ENCODE peak calls at places on chromosomes 16 and 17, in nine cellular contexts. B, V, S, P, Q, R, E, O and K are unnamed samples.

GRCh38 chr17:10805911-10806310 is 2.0 kb upstream of the TMEM238L start:
- DNase-seq in S (no peak), O (no peak), V (no peak), E (no peak), P (no peak), Q (no peak), B (no peak), R (no peak), K (no peak)

GRCh38 chr17:19343671-19344151 is 18.8 kb downstream of the B9D1 start:
- DNase-seq in B (no peak), O (no peak), S (no peak), P (no peak), V (no peak), Q (no peak), E (no peak), R (peak), K (no peak)

GRCh38 chr16:3822366-3823045 is 58.0 kb downstream of the CREBBP start:
- DNase-seq in O (no peak), S (no peak), R (no peak), E (no peak), V (no peak), Q (no peak), P (no peak), B (no peak), K (no peak)

GRCh38 chr16:89360760-89361435 is 129.5 kb downstream of the ANKRD11 start:
- DNase-seq in S (no peak), V (peak), B (no peak), E (no peak), O (peak), Q (no peak), R (peak), P (no peak), K (no peak)

GRCh38 chr17:43855061-43855460 is 8.1 kb downstream of the CD300LG start:
- DNase-seq in E (no peak), B (no peak), Q (no peak), S (no peak), V (no peak), O (no peak), P (no peak), R (no peak), K (no peak)

GRCh38 chr17:74945543-74945942 is 9.8 kb downstream of the OTOP3 start:
- DNase-seq in B (no peak), O (no peak), V (no peak), Q (no peak), R (no peak), S (no peak), P (no peak), E (no peak), K (no peak)

GRCh38 chr17:7932483-7932891 is 481 bp downstream of the CNTROB start:
- DNase-seq in E (no peak), O (no peak), Q (no peak), B (peak), P (no peak), R (no peak), V (no peak), S (no peak), K (peak)

GRCh38 chr16:84115919-84116719 is 623 bp downstream of the MBTPS1 start:
- DNase-seq in R (peak), V (no peak), E (no peak), Q (no peak), P (no peak), B (no peak), O (no peak), S (no peak), K (peak)

GRCh38 chr16:23729503-23730424 is 16.7 kb upstream of the ERN2 start:
- DNase-seq in V (no peak), S (peak), R (no peak), E (peak), B (no peak), O (no peak), Q (peak), P (no peak), K (peak)

GRCh38 chr16:59729613-59730012 is 995.5 kb upstream of the GOT2 start:
- DNase-seq in R (no peak), V (no peak), B (no peak), S (no peak), Q (no peak), P (no peak), O (no peak), E (no peak), K (no peak)

GRCh38 chr16:82011199-82011641 is at the start of gene SDR42E1:
- DNase-seq in P (no peak), R (peak), O (peak), V (peak), B (peak), E (peak), S (no peak), Q (peak), K (peak)

GRCh38 chr17:41446806-41447205 is 6.0 kb upstream of the KRT38 start:
- DNase-seq in P (no peak), R (no peak), Q (no peak), S (no peak), V (no peak), O (no peak), E (no peak), B (no peak), K (no peak)

GRCh38 chr16:47734987-47735594 is 274.0 kb downstream of the PHKB start:
- DNase-seq in E (no peak), S (no peak), V (no peak), P (no peak), Q (no peak), O (no peak), R (no peak), B (peak), K (peak)

GRCh38 chr16:22302776-22303363 is 5.7 kb downstream of the POLR3E start:
- DNase-seq in Q (no peak), R (no peak), E (no peak), B (no peak), S (no peak), V (no peak), O (no peak), P (no peak), K (no peak)

GRCh38 chr17:57213180-57213825 is 43.0 kb upstream of the MSI2 start:
- DNase-seq in O (no peak), Q (no peak), R (no peak), E (no peak), S (no peak), P (no peak), B (no peak), V (no peak), K (no peak)

GRCh38 chr17:56850591-56850990 is 16.6 kb downstream of the DGKE start:
- DNase-seq in E (no peak), P (no peak), V (no peak), S (no peak), B (no peak), Q (no peak), R (no peak), O (no peak), K (no peak)

GRCh38 chr17:73564856-73565255 is 79.4 kb downstream of the SDK2 start:
- DNase-seq in R (no peak), E (no peak), V (no peak), S (no peak), O (no peak), P (no peak), Q (no peak), B (no peak), K (no peak)

GRCh38 chr16:22386976-22387375 is 12.6 kb upstream of the CDR2 start:
- DNase-seq in B (no peak), R (no peak), S (peak), P (no peak), E (no peak), V (no peak), O (no peak), Q (no peak), K (no peak)

GRCh38 chr17:32483451-32484019 is 3.3 kb upstream of the CDK5R1 start:
- DNase-seq in O (no peak), Q (no peak), P (peak), B (peak), S (peak), E (peak), R (no peak), V (peak), K (peak)

GRCh38 chr17:67421869-67422273 is 44.8 kb downstream of the PITPNC1 start:
- DNase-seq in E (no peak), V (peak), Q (peak), P (no peak), B (no peak), S (peak), O (no peak), R (no peak), K (peak)

GRCh38 chr16:149024-149675 is 3.3 kb upstream of the HBZ start:
- DNase-seq in R (peak), Q (no peak), E (no peak), S (no peak), B (no peak), V (no peak), P (no peak), O (no peak), K (no peak)

GRCh38 chr17:48795444-48796162 is 21.4 kb downstream of the TTLL6 start:
- DNase-seq in P (no peak), E (no peak), V (no peak), Q (peak), O (no peak), B (no peak), S (peak), R (peak), K (peak)